ENCODE peak calls at places on chromosomes 11 and 22, in eight cellular contexts. One of them, this sample, is unnamed. For H3K4me1, the result is how much of the 10 kb centered on the place peaks cover.

GRCh38 chr22:38824587-38824986 is 19.2 kb downstream of the NPTXR start:
- DNase-seq in neuronal stem cell: peak
- DNase-seq in CD8-positive, alpha-beta memory T cell: peak
- DNase-seq in colonic mucosa: peak
- DNase-seq in stomach: peak
- DNase-seq in mucosa of descending colon: peak
- DNase-seq in heart left ventricle: peak
- DNase-seq in tibial artery: no peak
- DNase-seq in this sample: no peak

GRCh38 chr11:128458316-128458715 is 129.0 kb downstream of the ETS1 start:
- DNase-seq in mucosa of descending colon: no peak
- DNase-seq in heart left ventricle: no peak
- DNase-seq in CD8-positive, alpha-beta memory T cell: no peak
- DNase-seq in neuronal stem cell: no peak
- DNase-seq in stomach: no peak
- DNase-seq in colonic mucosa: no peak
- DNase-seq in tibial artery: no peak
- DNase-seq in this sample: no peak

GRCh38 chr11:61963016-61963281 is 4.5 kb downstream of the FTH1 start:
- DNase-seq in colonic mucosa: no peak
- DNase-seq in mucosa of descending colon: no peak
- DNase-seq in neuronal stem cell: no peak
- DNase-seq in heart left ventricle: no peak
- DNase-seq in stomach: no peak
- DNase-seq in tibial artery: peak
- DNase-seq in CD8-positive, alpha-beta memory T cell: peak
- DNase-seq in this sample: no peak

GRCh38 chr11:11179239-11179638 is 173.8 kb downstream of the CSNK2A3 start:
- DNase-seq in CD8-positive, alpha-beta memory T cell: no peak
- DNase-seq in tibial artery: no peak
- DNase-seq in heart left ventricle: no peak
- DNase-seq in stomach: no peak
- DNase-seq in mucosa of descending colon: peak
- DNase-seq in neuronal stem cell: no peak
- DNase-seq in colonic mucosa: no peak
- DNase-seq in this sample: no peak

GRCh38 chr11:119509969-119510401 is 87.0 kb upstream of the THY1 start:
- DNase-seq in CD8-positive, alpha-beta memory T cell: no peak
- DNase-seq in mucosa of descending colon: peak
- DNase-seq in stomach: no peak
- DNase-seq in neuronal stem cell: no peak
- DNase-seq in tibial artery: no peak
- DNase-seq in heart left ventricle: peak
- DNase-seq in colonic mucosa: peak
- DNase-seq in this sample: peak

GRCh38 chr11:20118209-20118608 is 42.1 kb downstream of the DBX1 start:
- DNase-seq in CD8-positive, alpha-beta memory T cell: no peak
- DNase-seq in heart left ventricle: no peak
- DNase-seq in stomach: no peak
- DNase-seq in colonic mucosa: no peak
- DNase-seq in mucosa of descending colon: no peak
- DNase-seq in neuronal stem cell: no peak
- DNase-seq in tibial artery: no peak
- DNase-seq in this sample: no peak

GRCh38 chr11:74683941-74684481 is 47.2 kb downstream of the CHRDL2 start:
- DNase-seq in heart left ventricle: no peak
- DNase-seq in CD8-positive, alpha-beta memory T cell: no peak
- DNase-seq in mucosa of descending colon: no peak
- DNase-seq in stomach: no peak
- DNase-seq in tibial artery: peak
- DNase-seq in neuronal stem cell: no peak
- DNase-seq in colonic mucosa: no peak
- DNase-seq in this sample: peak

GRCh38 chr11:110447897-110448522 is 18.3 kb downstream of the FDX1 start:
- DNase-seq in stomach: no peak
- DNase-seq in mucosa of descending colon: no peak
- DNase-seq in neuronal stem cell: no peak
- DNase-seq in colonic mucosa: no peak
- DNase-seq in heart left ventricle: no peak
- DNase-seq in tibial artery: no peak
- DNase-seq in CD8-positive, alpha-beta memory T cell: no peak
- DNase-seq in this sample: no peak

GRCh38 chr11:7319501-7319900 is 67.8 kb downstream of the SYT9 start:
- DNase-seq in stomach: no peak
- DNase-seq in neuronal stem cell: no peak
- DNase-seq in heart left ventricle: no peak
- DNase-seq in mucosa of descending colon: no peak
- DNase-seq in CD8-positive, alpha-beta memory T cell: no peak
- DNase-seq in tibial artery: no peak
- DNase-seq in colonic mucosa: no peak
- DNase-seq in this sample: no peak

GRCh38 chr11:35641206-35641885 is 21.2 kb upstream of the TRIM44 start:
- DNase-seq in colonic mucosa: no peak
- DNase-seq in stomach: no peak
- DNase-seq in heart left ventricle: no peak
- DNase-seq in neuronal stem cell: no peak
- DNase-seq in mucosa of descending colon: no peak
- DNase-seq in CD8-positive, alpha-beta memory T cell: no peak
- DNase-seq in tibial artery: no peak
- DNase-seq in this sample: no peak

GRCh38 chr11:73178092-73178539 is 36.0 kb upstream of the FCHSD2 start:
- DNase-seq in neuronal stem cell: peak
- DNase-seq in tibial artery: peak
- DNase-seq in stomach: peak
- DNase-seq in mucosa of descending colon: peak
- DNase-seq in heart left ventricle: peak
- DNase-seq in CD8-positive, alpha-beta memory T cell: peak
- DNase-seq in colonic mucosa: peak
- DNase-seq in this sample: peak

GRCh38 chr11:12692238-12693074 is 18.2 kb downstream of the TEAD1 start:
- DNase-seq in heart left ventricle: peak
- DNase-seq in mucosa of descending colon: peak
- DNase-seq in tibial artery: peak
- DNase-seq in neuronal stem cell: no peak
- DNase-seq in CD8-positive, alpha-beta memory T cell: no peak
- DNase-seq in colonic mucosa: peak
- DNase-seq in stomach: peak
- DNase-seq in this sample: peak

GRCh38 chr11:12124306-12124705 is 13.9 kb downstream of the MICAL2 start:
- DNase-seq in tibial artery: no peak
- DNase-seq in neuronal stem cell: no peak
- DNase-seq in CD8-positive, alpha-beta memory T cell: no peak
- DNase-seq in stomach: no peak
- DNase-seq in colonic mucosa: no peak
- DNase-seq in heart left ventricle: no peak
- DNase-seq in mucosa of descending colon: no peak
- DNase-seq in this sample: peak

GRCh38 chr11:47991266-47991830 is 11.0 kb downstream of the PTPRJ start:
- DNase-seq in tibial artery: no peak
- DNase-seq in neuronal stem cell: no peak
- DNase-seq in mucosa of descending colon: peak
- DNase-seq in stomach: peak
- DNase-seq in CD8-positive, alpha-beta memory T cell: no peak
- DNase-seq in colonic mucosa: peak
- DNase-seq in heart left ventricle: no peak
- DNase-seq in this sample: no peak

GRCh38 chr22:29816539-29816938 is 21.5 kb downstream of the ASCC2 start:
- DNase-seq in neuronal stem cell: no peak
- DNase-seq in stomach: no peak
- DNase-seq in tibial artery: no peak
- DNase-seq in heart left ventricle: no peak
- DNase-seq in colonic mucosa: no peak
- DNase-seq in mucosa of descending colon: no peak
- DNase-seq in CD8-positive, alpha-beta memory T cell: no peak
- DNase-seq in this sample: no peak

GRCh38 chr22:44144046-44144569 is 36.6 kb upstream of the PARVG start:
- DNase-seq in neuronal stem cell: no peak
- DNase-seq in heart left ventricle: peak
- DNase-seq in stomach: no peak
- DNase-seq in tibial artery: no peak
- DNase-seq in colonic mucosa: no peak
- DNase-seq in CD8-positive, alpha-beta memory T cell: no peak
- DNase-seq in mucosa of descending colon: no peak
- DNase-seq in this sample: no peak

GRCh38 chr22:42439021-42439420 is 6.8 kb upstream of the NFAM1 start:
- DNase-seq in stomach: no peak
- DNase-seq in CD8-positive, alpha-beta memory T cell: no peak
- DNase-seq in tibial artery: no peak
- DNase-seq in colonic mucosa: no peak
- DNase-seq in neuronal stem cell: no peak
- DNase-seq in heart left ventricle: no peak
- DNase-seq in mucosa of descending colon: no peak
- DNase-seq in this sample: no peak

GRCh38 chr22:42436402-42436801 is 4.2 kb upstream of the NFAM1 start:
- DNase-seq in CD8-positive, alpha-beta memory T cell: no peak
- DNase-seq in heart left ventricle: no peak
- DNase-seq in stomach: no peak
- DNase-seq in tibial artery: no peak
- DNase-seq in neuronal stem cell: no peak
- DNase-seq in mucosa of descending colon: no peak
- DNase-seq in colonic mucosa: no peak
- DNase-seq in this sample: no peak

GRCh38 chr22:42439821-42440674 is 7.8 kb upstream of the NFAM1 start:
- DNase-seq in tibial artery: peak
- DNase-seq in stomach: peak
- DNase-seq in colonic mucosa: peak
- DNase-seq in neuronal stem cell: no peak
- DNase-seq in mucosa of descending colon: peak
- DNase-seq in heart left ventricle: peak
- DNase-seq in CD8-positive, alpha-beta memory T cell: no peak
- DNase-seq in this sample: no peak

GRCh38 chr22:42437488-42438292 is 5.5 kb upstream of the NFAM1 start:
- DNase-seq in neuronal stem cell: peak
- DNase-seq in stomach: peak
- DNase-seq in mucosa of descending colon: peak
- DNase-seq in heart left ventricle: peak
- DNase-seq in CD8-positive, alpha-beta memory T cell: peak
- DNase-seq in colonic mucosa: peak
- DNase-seq in tibial artery: peak
- DNase-seq in this sample: no peak

GRCh38 chr22:42438293-42438650 is 6.1 kb upstream of the NFAM1 start:
- DNase-seq in CD8-positive, alpha-beta memory T cell: no peak
- DNase-seq in mucosa of descending colon: no peak
- DNase-seq in colonic mucosa: no peak
- DNase-seq in heart left ventricle: no peak
- DNase-seq in neuronal stem cell: no peak
- DNase-seq in tibial artery: no peak
- DNase-seq in stomach: no peak
- DNase-seq in this sample: no peak
- H3K4me1 ChIP-seq in CD8-positive, alpha-beta memory T cell: under half
- H3K4me1 ChIP-seq in mucosa of descending colon: under half
- H3K4me1 ChIP-seq in colonic mucosa: under half
- H3K4me1 ChIP-seq in heart left ventricle: under half
- H3K4me1 ChIP-seq in neuronal stem cell: under half
- H3K4me1 ChIP-seq in tibial artery: under half
- H3K4me1 ChIP-seq in stomach: under half
- H3K4me1 ChIP-seq in this sample: under half

GRCh38 chr22:49513358-49513851 is 314.3 kb downstream of the BRD1 start:
- DNase-seq in neuronal stem cell: no peak
- DNase-seq in colonic mucosa: no peak
- DNase-seq in heart left ventricle: no peak
- DNase-seq in CD8-positive, alpha-beta memory T cell: no peak
- DNase-seq in mucosa of descending colon: no peak
- DNase-seq in tibial artery: no peak
- DNase-seq in stomach: peak
- DNase-seq in this sample: no peak
- H3K4me1 ChIP-seq in neuronal stem cell: under half
- H3K4me1 ChIP-seq in colonic mucosa: under half
- H3K4me1 ChIP-seq in heart left ventricle: under half
- H3K4me1 ChIP-seq in CD8-positive, alpha-beta memory T cell: under half
- H3K4me1 ChIP-seq in mucosa of descending colon: under half
- H3K4me1 ChIP-seq in tibial artery: under half
- H3K4me1 ChIP-seq in stomach: under half
- H3K4me1 ChIP-seq in this sample: under half

DNA sequence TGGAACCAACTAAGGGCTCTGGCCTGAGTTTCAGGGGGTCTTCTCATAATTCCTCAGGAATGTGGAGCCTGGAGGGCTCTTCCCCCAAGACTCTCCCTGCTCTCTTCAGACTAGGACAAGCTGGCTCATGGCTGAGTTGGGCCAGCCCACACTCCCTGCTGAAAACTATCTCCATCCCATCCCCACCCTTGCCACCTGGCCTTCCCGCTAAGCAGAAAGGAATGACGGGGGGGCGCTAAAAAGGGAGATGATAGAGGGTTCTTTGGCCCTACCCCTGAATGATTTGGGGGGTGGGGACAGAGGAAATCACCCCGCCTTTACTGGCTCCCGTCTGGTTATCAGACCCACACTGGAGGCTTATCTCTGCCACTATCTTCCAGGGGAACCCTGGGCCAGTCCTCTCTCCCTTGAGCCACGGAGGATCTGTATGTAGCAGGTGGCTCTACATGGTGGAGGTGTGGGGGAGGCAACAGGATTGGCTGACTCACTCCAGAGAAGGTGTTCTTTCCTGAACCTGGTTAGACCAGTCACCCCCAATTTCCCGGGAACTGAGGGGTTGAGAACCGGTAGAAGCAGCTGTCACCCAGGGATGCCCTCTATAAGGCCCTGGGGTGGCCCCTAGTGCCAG is 5.7 kb downstream of the SMTN start:
- DNase-seq in colonic mucosa: no peak
- DNase-seq in mucosa of descending colon: no peak
- DNase-seq in stomach: no peak
- DNase-seq in CD8-positive, alpha-beta memory T cell: no peak
- DNase-seq in neuronal stem cell: no peak
- DNase-seq in heart left ventricle: no peak
- DNase-seq in tibial artery: no peak
- DNase-seq in this sample: no peak
- H3K4me1 ChIP-seq in colonic mucosa: under half
- H3K4me1 ChIP-seq in mucosa of descending colon: under half
- H3K4me1 ChIP-seq in stomach: half or more
- H3K4me1 ChIP-seq in CD8-positive, alpha-beta memory T cell: under half
- H3K4me1 ChIP-seq in neuronal stem cell: under half
- H3K4me1 ChIP-seq in heart left ventricle: under half
- H3K4me1 ChIP-seq in tibial artery: half or more
- H3K4me1 ChIP-seq in this sample: under half

GRCh38 chr11:2524446-2525165 is 79.8 kb downstream of the KCNQ1 start:
- DNase-seq in stomach: peak
- DNase-seq in neuronal stem cell: no peak
- DNase-seq in mucosa of descending colon: peak
- DNase-seq in tibial artery: peak
- DNase-seq in colonic mucosa: peak
- DNase-seq in CD8-positive, alpha-beta memory T cell: no peak
- DNase-seq in heart left ventricle: no peak
- DNase-seq in this sample: no peak
- H3K4me1 ChIP-seq in stomach: under half
- H3K4me1 ChIP-seq in neuronal stem cell: under half
- H3K4me1 ChIP-seq in mucosa of descending colon: under half
- H3K4me1 ChIP-seq in tibial artery: under half
- H3K4me1 ChIP-seq in colonic mucosa: under half
- H3K4me1 ChIP-seq in CD8-positive, alpha-beta memory T cell: under half
- H3K4me1 ChIP-seq in heart left ventricle: under half
- H3K4me1 ChIP-seq in this sample: under half